ENCODE peak calls at places on chromosomes 12 and 14, in five cellular contexts. K, M, Q, N and R are unnamed samples.

GRCh38 chr12:122303068-122303467 is 36.8 kb upstream of the VPS33A start:
- DNase-seq in K (no peak), N (no peak), M (no peak), Q (no peak), R (no peak)

GRCh38 chr12:49865782-49866135 is 22.9 kb upstream of the BCDIN3D start:
- DNase-seq in K (no peak), Q (no peak), M (no peak), N (no peak), R (no peak)

GRCh38 chr12:110846615-110847566 is at the start of gene CCDC63:
- DNase-seq in K (peak), Q (peak), N (peak), M (peak), R (peak)

GRCh38 chr12:119593578-119594398 is at the start of gene TMEM233:
- DNase-seq in Q (no peak), N (peak), K (peak), M (peak), R (peak)

GRCh38 chr12:7144414-7145120 is 14.4 kb downstream of the CLSTN3 start:
- DNase-seq in Q (no peak), K (peak), N (peak), M (peak), R (no peak)

GRCh38 chr14:53273671-53274072 is 120.5 kb upstream of the DDHD1 start:
- DNase-seq in K (peak), M (no peak), N (peak), Q (no peak), R (no peak)

GRCh38 chr14:51293149-51293925 is 53.3 kb downstream of the TMX1 start:
- DNase-seq in Q (no peak), K (peak), M (no peak), N (no peak), R (no peak)

GRCh38 chr12:92398565-92399309 is 253.1 kb upstream of the BTG1 start:
- DNase-seq in M (peak), K (no peak), N (peak), Q (no peak), R (no peak)

GRCh38 chr14:52244997-52245396 is 22.5 kb upstream of the PTGDR start:
- DNase-seq in M (no peak), Q (no peak), K (no peak), N (no peak), R (no peak)

GRCh38 chr14:92651793-92652382 is 96.5 kb downstream of the LGMN start:
- DNase-seq in K (no peak), N (no peak), M (no peak), Q (peak), R (no peak)

GRCh38 chr12:14884458-14884878 is 1.2 kb downstream of the MGP start:
- DNase-seq in Q (peak), N (no peak), M (no peak), K (peak), R (peak)